ENCODE peak calls at places on chromosomes 7 and 10, in eight cellular contexts. One of them, this sample, is unnamed. For H3K36me3, the result is how much of the 10 kb centered on the place peaks cover.

GRCh38 chr10:15624405-15625191 is 95.1 kb downstream of the ITGA8 start:
- DNase-seq in CD8-positive, alpha-beta memory T cell: no peak
- DNase-seq in cardiac muscle cell: peak
- DNase-seq in WERI-Rb-1: no peak
- DNase-seq in GM23248: peak
- DNase-seq in brain microvascular endothelial cell: peak
- DNase-seq in ovary: no peak
- DNase-seq in adipocyte: peak
- DNase-seq in this sample: no peak

GRCh38 chr7:30141405-30142045 is 6.7 kb downstream of the MTURN start:
- DNase-seq in WERI-Rb-1: no peak
- DNase-seq in GM23248: no peak
- DNase-seq in CD8-positive, alpha-beta memory T cell: no peak
- DNase-seq in ovary: no peak
- DNase-seq in cardiac muscle cell: no peak
- DNase-seq in brain microvascular endothelial cell: no peak
- DNase-seq in adipocyte: no peak
- DNase-seq in this sample: no peak

GRCh38 chr7:9240016-9240415 is 806.6 kb downstream of the NXPH1 start:
- DNase-seq in CD8-positive, alpha-beta memory T cell: no peak
- DNase-seq in GM23248: no peak
- DNase-seq in cardiac muscle cell: no peak
- DNase-seq in brain microvascular endothelial cell: no peak
- DNase-seq in ovary: no peak
- DNase-seq in WERI-Rb-1: no peak
- DNase-seq in adipocyte: no peak
- DNase-seq in this sample: no peak

GRCh38 chr7:35749548-35749947 is 51.3 kb upstream of the SEPTIN7 start:
- DNase-seq in GM23248: peak
- DNase-seq in ovary: peak
- DNase-seq in cardiac muscle cell: peak
- DNase-seq in CD8-positive, alpha-beta memory T cell: no peak
- DNase-seq in WERI-Rb-1: no peak
- DNase-seq in brain microvascular endothelial cell: no peak
- DNase-seq in adipocyte: peak
- DNase-seq in this sample: no peak

GRCh38 chr10:19920075-19920726 is 104.0 kb downstream of the PLXDC2 start:
- DNase-seq in WERI-Rb-1: no peak
- DNase-seq in CD8-positive, alpha-beta memory T cell: no peak
- DNase-seq in GM23248: no peak
- DNase-seq in cardiac muscle cell: no peak
- DNase-seq in ovary: no peak
- DNase-seq in adipocyte: no peak
- DNase-seq in brain microvascular endothelial cell: no peak
- DNase-seq in this sample: no peak

GRCh38 chr10:71433983-71434744 is 37.4 kb downstream of the CDH23 start:
- DNase-seq in ovary: no peak
- DNase-seq in WERI-Rb-1: no peak
- DNase-seq in cardiac muscle cell: no peak
- DNase-seq in adipocyte: no peak
- DNase-seq in brain microvascular endothelial cell: no peak
- DNase-seq in GM23248: no peak
- DNase-seq in CD8-positive, alpha-beta memory T cell: peak
- DNase-seq in this sample: no peak

GRCh38 chr10:88652621-88653020 is 11.6 kb upstream of the LIPF start:
- DNase-seq in cardiac muscle cell: no peak
- DNase-seq in CD8-positive, alpha-beta memory T cell: no peak
- DNase-seq in adipocyte: no peak
- DNase-seq in WERI-Rb-1: no peak
- DNase-seq in brain microvascular endothelial cell: no peak
- DNase-seq in ovary: no peak
- DNase-seq in GM23248: peak
- DNase-seq in this sample: no peak

GRCh38 chr7:153414288-153414629 is 637.9 kb upstream of the DPP6 start:
- DNase-seq in adipocyte: no peak
- DNase-seq in brain microvascular endothelial cell: no peak
- DNase-seq in WERI-Rb-1: no peak
- DNase-seq in CD8-positive, alpha-beta memory T cell: no peak
- DNase-seq in ovary: no peak
- DNase-seq in cardiac muscle cell: no peak
- DNase-seq in GM23248: no peak
- DNase-seq in this sample: no peak

GRCh38 chr10:88913157-88913556 is 33.1 kb downstream of the STAMBPL1 start:
- DNase-seq in WERI-Rb-1: no peak
- DNase-seq in cardiac muscle cell: peak
- DNase-seq in CD8-positive, alpha-beta memory T cell: no peak
- DNase-seq in GM23248: no peak
- DNase-seq in brain microvascular endothelial cell: no peak
- DNase-seq in ovary: no peak
- DNase-seq in adipocyte: no peak
- DNase-seq in this sample: no peak

GRCh38 chr7:4726051-4726450 is 44.0 kb downstream of the FOXK1 start:
- DNase-seq in adipocyte: no peak
- DNase-seq in brain microvascular endothelial cell: no peak
- DNase-seq in CD8-positive, alpha-beta memory T cell: no peak
- DNase-seq in GM23248: peak
- DNase-seq in WERI-Rb-1: no peak
- DNase-seq in ovary: no peak
- DNase-seq in cardiac muscle cell: no peak
- DNase-seq in this sample: no peak

GRCh38 chr7:150420987-150421674 is 29.3 kb upstream of the GIMAP8 start:
- DNase-seq in ovary: peak
- DNase-seq in WERI-Rb-1: peak
- DNase-seq in brain microvascular endothelial cell: peak
- DNase-seq in CD8-positive, alpha-beta memory T cell: peak
- DNase-seq in cardiac muscle cell: peak
- DNase-seq in GM23248: peak
- DNase-seq in adipocyte: peak
- DNase-seq in this sample: peak

GRCh38 chr7:1829111-1829510 is 159.0 kb downstream of the ELFN1 start:
- DNase-seq in CD8-positive, alpha-beta memory T cell: no peak
- DNase-seq in ovary: peak
- DNase-seq in adipocyte: no peak
- DNase-seq in WERI-Rb-1: no peak
- DNase-seq in GM23248: no peak
- DNase-seq in cardiac muscle cell: no peak
- DNase-seq in brain microvascular endothelial cell: no peak
- DNase-seq in this sample: peak

GRCh38 chr7:87318741-87319140 is 26.7 kb upstream of the CROT start:
- DNase-seq in brain microvascular endothelial cell: no peak
- DNase-seq in adipocyte: no peak
- DNase-seq in WERI-Rb-1: peak
- DNase-seq in GM23248: no peak
- DNase-seq in cardiac muscle cell: no peak
- DNase-seq in ovary: no peak
- DNase-seq in CD8-positive, alpha-beta memory T cell: no peak
- DNase-seq in this sample: no peak

GRCh38 chr10:30241422-30242110 is 107.5 kb downstream of the MTPAP start:
- DNase-seq in brain microvascular endothelial cell: no peak
- DNase-seq in WERI-Rb-1: no peak
- DNase-seq in cardiac muscle cell: no peak
- DNase-seq in ovary: no peak
- DNase-seq in GM23248: no peak
- DNase-seq in adipocyte: no peak
- DNase-seq in CD8-positive, alpha-beta memory T cell: no peak
- DNase-seq in this sample: no peak

GRCh38 chr10:43196981-43197833 is 59.0 kb downstream of the CSGALNACT2 start:
- DNase-seq in CD8-positive, alpha-beta memory T cell: no peak
- DNase-seq in ovary: no peak
- DNase-seq in GM23248: no peak
- DNase-seq in adipocyte: no peak
- DNase-seq in cardiac muscle cell: no peak
- DNase-seq in WERI-Rb-1: no peak
- DNase-seq in brain microvascular endothelial cell: no peak
- DNase-seq in this sample: peak

GRCh38 chr7:76325092-76325491 is 22.6 kb downstream of the HSPB1 start:
- DNase-seq in ovary: no peak
- DNase-seq in adipocyte: no peak
- DNase-seq in CD8-positive, alpha-beta memory T cell: no peak
- DNase-seq in GM23248: no peak
- DNase-seq in brain microvascular endothelial cell: no peak
- DNase-seq in cardiac muscle cell: no peak
- DNase-seq in WERI-Rb-1: no peak
- DNase-seq in this sample: no peak
- H3K36me3 ChIP-seq in ovary: under half
- H3K36me3 ChIP-seq in adipocyte: half or more
- H3K36me3 ChIP-seq in CD8-positive, alpha-beta memory T cell: under half
- H3K36me3 ChIP-seq in GM23248: under half
- H3K36me3 ChIP-seq in brain microvascular endothelial cell: half or more
- H3K36me3 ChIP-seq in cardiac muscle cell: under half
- H3K36me3 ChIP-seq in WERI-Rb-1: half or more
- H3K36me3 ChIP-seq in this sample: under half

GRCh38 chr10:98417973-98418372 is 3.0 kb upstream of the PYROXD2 start:
- DNase-seq in WERI-Rb-1: no peak
- DNase-seq in GM23248: no peak
- DNase-seq in CD8-positive, alpha-beta memory T cell: no peak
- DNase-seq in cardiac muscle cell: no peak
- DNase-seq in brain microvascular endothelial cell: no peak
- DNase-seq in ovary: no peak
- DNase-seq in adipocyte: no peak
- DNase-seq in this sample: no peak

GRCh38 chr10:98419456-98420261 is 4.7 kb upstream of the PYROXD2 start:
- DNase-seq in brain microvascular endothelial cell: no peak
- DNase-seq in ovary: no peak
- DNase-seq in cardiac muscle cell: no peak
- DNase-seq in GM23248: no peak
- DNase-seq in CD8-positive, alpha-beta memory T cell: no peak
- DNase-seq in WERI-Rb-1: no peak
- DNase-seq in adipocyte: no peak
- DNase-seq in this sample: peak

GRCh38 chr10:98417481-98417959 is 2.5 kb upstream of the PYROXD2 start:
- DNase-seq in WERI-Rb-1: no peak
- DNase-seq in ovary: no peak
- DNase-seq in brain microvascular endothelial cell: no peak
- DNase-seq in CD8-positive, alpha-beta memory T cell: no peak
- DNase-seq in GM23248: no peak
- DNase-seq in adipocyte: no peak
- DNase-seq in cardiac muscle cell: no peak
- DNase-seq in this sample: no peak

GRCh38 chr10:98416989-98417388 is 2.0 kb upstream of the PYROXD2 start:
- DNase-seq in adipocyte: no peak
- DNase-seq in WERI-Rb-1: no peak
- DNase-seq in ovary: no peak
- DNase-seq in cardiac muscle cell: no peak
- DNase-seq in GM23248: no peak
- DNase-seq in brain microvascular endothelial cell: no peak
- DNase-seq in CD8-positive, alpha-beta memory T cell: no peak
- DNase-seq in this sample: no peak

DNA sequence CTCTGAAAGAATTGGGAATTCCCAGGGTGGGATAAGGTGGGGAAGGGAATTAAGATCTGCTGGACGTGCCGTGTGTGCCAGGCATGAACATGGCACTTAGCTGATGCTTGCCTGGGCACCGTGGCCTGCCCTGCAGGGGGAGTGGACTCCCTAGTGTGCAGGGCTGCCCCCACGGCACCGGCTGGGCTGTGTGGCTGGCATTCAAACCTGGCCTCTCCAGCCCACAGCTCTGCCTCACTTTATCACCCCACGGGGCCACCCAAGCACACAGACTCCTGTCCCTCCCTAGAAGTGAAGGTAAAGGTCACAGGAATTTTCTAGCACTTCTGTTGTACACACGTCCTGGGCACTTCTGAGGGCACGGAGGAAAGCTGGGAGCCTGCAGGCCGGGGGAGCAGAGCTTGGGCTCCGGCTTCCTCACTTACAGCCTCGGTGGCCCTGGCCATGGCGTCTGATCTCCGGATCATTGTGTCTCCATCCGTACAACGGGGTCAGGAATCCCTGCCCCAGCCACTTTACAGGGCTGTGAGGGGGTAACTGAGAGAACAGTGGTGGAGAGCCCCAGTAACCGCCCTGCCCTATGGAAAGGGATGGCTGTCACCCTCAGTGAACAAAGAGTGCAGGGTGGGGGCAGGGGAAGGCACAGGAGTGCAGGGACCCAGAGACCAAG is 3.7 kb upstream of the PYROXD2 start:
- DNase-seq in adipocyte: no peak
- DNase-seq in CD8-positive, alpha-beta memory T cell: no peak
- DNase-seq in GM23248: no peak
- DNase-seq in cardiac muscle cell: no peak
- DNase-seq in ovary: no peak
- DNase-seq in WERI-Rb-1: no peak
- DNase-seq in brain microvascular endothelial cell: no peak
- DNase-seq in this sample: no peak
- H3K36me3 ChIP-seq in adipocyte: half or more
- H3K36me3 ChIP-seq in CD8-positive, alpha-beta memory T cell: under half
- H3K36me3 ChIP-seq in GM23248: under half
- H3K36me3 ChIP-seq in cardiac muscle cell: under half
- H3K36me3 ChIP-seq in ovary: under half
- H3K36me3 ChIP-seq in WERI-Rb-1: under half
- H3K36me3 ChIP-seq in brain microvascular endothelial cell: under half
- H3K36me3 ChIP-seq in this sample: under half

GRCh38 chr10:6123467-6124042 is 34.7 kb downstream of the RBM17 start:
- DNase-seq in CD8-positive, alpha-beta memory T cell: no peak
- DNase-seq in WERI-Rb-1: no peak
- DNase-seq in GM23248: peak
- DNase-seq in adipocyte: no peak
- DNase-seq in cardiac muscle cell: no peak
- DNase-seq in brain microvascular endothelial cell: no peak
- DNase-seq in ovary: no peak
- DNase-seq in this sample: no peak
- H3K36me3 ChIP-seq in CD8-positive, alpha-beta memory T cell: under half
- H3K36me3 ChIP-seq in WERI-Rb-1: under half
- H3K36me3 ChIP-seq in GM23248: under half
- H3K36me3 ChIP-seq in adipocyte: under half
- H3K36me3 ChIP-seq in cardiac muscle cell: under half
- H3K36me3 ChIP-seq in brain microvascular endothelial cell: under half
- H3K36me3 ChIP-seq in ovary: under half
- H3K36me3 ChIP-seq in this sample: under half

DNA sequence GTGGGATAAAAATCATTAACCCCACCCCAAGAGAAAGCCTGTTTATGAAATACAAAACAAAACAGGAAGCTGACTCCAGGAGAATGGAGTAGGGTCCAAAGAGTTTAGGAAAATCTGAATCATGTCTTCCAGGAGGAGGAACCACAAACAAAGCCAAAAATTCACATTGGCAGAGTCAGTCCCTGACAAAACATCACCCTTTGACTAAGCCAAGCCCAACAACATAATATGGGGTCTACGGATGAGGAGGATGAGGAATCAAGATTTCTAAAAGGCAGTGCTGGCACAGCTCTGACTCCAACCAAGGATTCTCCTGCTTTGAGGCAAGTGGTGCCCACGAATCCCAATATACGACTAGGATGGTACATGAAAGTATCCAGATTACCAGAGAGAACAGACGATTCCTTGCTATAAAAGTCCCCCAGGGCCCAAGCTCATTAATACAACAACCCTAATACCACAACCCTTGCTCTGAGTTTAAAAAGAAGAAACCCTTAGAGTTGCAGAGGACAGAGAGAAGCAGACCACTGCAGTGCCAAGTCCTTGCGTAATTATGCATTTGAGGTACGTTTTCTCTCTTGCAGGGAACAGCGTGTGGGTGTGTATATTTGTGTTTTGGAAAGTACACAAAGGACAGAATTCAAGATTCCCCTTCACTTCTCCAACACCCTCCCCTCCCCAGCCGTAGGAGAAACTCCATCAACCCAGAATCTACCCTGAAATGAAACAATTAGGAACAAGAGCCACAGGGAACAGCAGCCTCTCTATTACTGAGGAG is 23.5 kb downstream of the XPNPEP1 start:
- DNase-seq in WERI-Rb-1: no peak
- DNase-seq in CD8-positive, alpha-beta memory T cell: no peak
- DNase-seq in GM23248: peak
- DNase-seq in brain microvascular endothelial cell: no peak
- DNase-seq in cardiac muscle cell: peak
- DNase-seq in ovary: peak
- DNase-seq in adipocyte: peak
- DNase-seq in this sample: no peak
- H3K36me3 ChIP-seq in WERI-Rb-1: under half
- H3K36me3 ChIP-seq in CD8-positive, alpha-beta memory T cell: under half
- H3K36me3 ChIP-seq in GM23248: under half
- H3K36me3 ChIP-seq in brain microvascular endothelial cell: under half
- H3K36me3 ChIP-seq in cardiac muscle cell: under half
- H3K36me3 ChIP-seq in ovary: under half
- H3K36me3 ChIP-seq in adipocyte: under half
- H3K36me3 ChIP-seq in this sample: under half